ENCODE peak calls at places on chromosomes 5 and 9, in four cellular contexts. H is dorsolateral prefrontal cortex, K is suprapubic skin, V is uterus. U is an unnamed sample.

GRCh38 chr5:111739423-111739822 is 17.6 kb downstream of the NREP start:
- DNase-seq in H (no peak), K (no peak), V (no peak), U (no peak)

GRCh38 chr5:84249918-84250635 is 134.6 kb downstream of the EDIL3 start:
- DNase-seq in H (no peak), K (no peak), V (no peak), U (peak; percentile 60)

GRCh38 chr9:121503443-121503842 is 3.8 kb upstream of the GGTA1 start:
- DNase-seq in H (no peak), K (no peak), V (no peak), U (peak; percentile 23)

GRCh38 chr9:89879711-89880110 is 274.9 kb downstream of the GADD45G start:
- DNase-seq in H (no peak), K (no peak), V (peak; percentile 55), U (no peak)

GRCh38 chr9:125397736-125398135 is 136.1 kb downstream of the GAPVD1 start:
- DNase-seq in H (no peak), K (no peak), V (no peak), U (no peak)

GRCh38 chr9:129619787-129620668 is 873 bp downstream of the C9orf50 start:
- DNase-seq in H (no peak), K (no peak), V (no peak), U (peak; percentile 70)

GRCh38 chr9:7402704-7403389 is 396.7 kb downstream of the DMAC1 start:
- DNase-seq in H (no peak), K (no peak), V (no peak), U (no peak)

GRCh38 chr5:35363387-35363965 is 133.2 kb upstream of the PRLR start:
- DNase-seq in H (no peak), K (no peak), V (no peak), U (no peak)

GRCh38 chr5:75052461-75053285 is at the start of gene GCNT4:
- DNase-seq in H (no peak), K (no peak), V (peak; percentile 51), U (peak; percentile 80)

GRCh38 chr5:172503925-172504730 is 49.8 kb upstream of the SH3PXD2B start:
- DNase-seq in H (no peak), K (peak; percentile 50), V (peak; percentile 63), U (no peak)

GRCh38 chr9:137150485-137151060 is 11.6 kb downstream of the GRIN1 start:
- DNase-seq in H (no peak), K (no peak), V (no peak), U (no peak)

GRCh38 chr5:170286532-170286931 is 11.0 kb downstream of the LCP2 start:
- DNase-seq in H (no peak), K (no peak), V (no peak), U (no peak)
- H3K4me3 ChIP-seq in H (no peak overlapping the region), K (no peak overlapping the region), V (no peak overlapping the region), U (no peak overlapping the region)

DNA sequence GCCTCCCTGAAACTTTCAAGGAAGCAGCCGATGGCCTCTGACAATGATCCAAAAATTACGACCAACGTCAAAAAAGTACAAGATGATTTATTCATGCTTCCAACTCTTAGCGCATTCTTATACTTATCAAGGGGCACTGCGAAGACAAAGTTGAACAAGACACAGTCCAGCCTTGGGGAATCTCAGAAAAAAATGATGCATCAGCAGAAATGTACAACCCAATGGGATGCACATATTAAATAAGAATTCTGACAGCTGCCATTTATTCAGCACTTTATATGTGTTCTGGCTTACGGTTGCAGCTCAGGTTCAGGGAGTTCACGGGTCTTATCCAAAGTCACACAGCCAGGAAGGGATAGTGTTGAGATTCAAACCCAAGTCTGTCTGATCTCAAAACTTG is 96.0 kb upstream of the CPLX2 start:
- DNase-seq in H (no peak), K (no peak), V (no peak), U (no peak)
- H3K27me3 ChIP-seq in H (peaks cover 13% of the 10 kb centered on the region), K (peaks cover 47% of the 10 kb centered on the region), V (no peaks in the 10 kb centered on the region), U (peaks cover 58% of the 10 kb centered on the region)

DNA sequence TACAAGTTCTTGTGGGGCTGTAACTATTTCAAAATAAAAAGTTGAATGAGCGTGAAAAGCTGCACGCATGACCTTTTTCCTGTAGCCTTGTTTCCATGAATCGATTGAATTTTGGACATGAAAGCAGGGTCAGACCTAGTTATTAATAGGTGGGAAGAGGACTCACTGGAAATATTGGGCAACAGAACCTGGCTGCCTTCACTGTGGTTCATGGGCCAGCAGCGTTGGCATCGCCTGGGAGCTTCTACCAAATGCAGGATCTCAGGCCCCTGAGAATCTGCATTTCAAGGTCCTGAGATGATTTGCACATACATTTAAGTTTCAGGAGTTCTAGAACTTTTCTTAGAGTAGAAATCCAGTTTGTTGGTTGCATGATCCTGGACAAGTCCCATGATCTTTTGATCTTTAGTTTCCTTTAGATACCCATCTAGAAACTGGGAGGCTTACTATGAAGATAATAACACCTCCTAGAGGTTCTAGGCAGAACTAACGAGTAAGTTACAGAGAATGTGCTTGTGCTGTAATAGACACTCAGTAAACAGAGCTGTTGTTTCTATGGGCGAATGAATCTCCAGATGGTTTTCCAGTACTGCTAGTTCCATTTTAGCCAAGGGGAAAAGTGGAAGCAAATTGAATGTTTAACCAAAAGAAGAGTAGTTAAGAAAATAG is 12.4 kb downstream of the ANKRD33B start:
- DNase-seq in H (no peak), K (no peak), V (no peak), U (no peak)
- H3K4me3 ChIP-seq in H (no peak overlapping the region), K (no peak overlapping the region), V (no peak overlapping the region), U (no peak overlapping the region)

GRCh38 chr9:72614057-72614456 is 92.6 kb downstream of the TMC1 start:
- DNase-seq in H (no peak), K (no peak), V (no peak), U (no peak)

GRCh38 chr9:72615931-72616330 is 94.5 kb downstream of the TMC1 start:
- DNase-seq in H (no peak), K (no peak), V (no peak), U (no peak)

GRCh38 chr9:72612449-72612848 is 91.0 kb downstream of the TMC1 start:
- DNase-seq in H (no peak), K (no peak), V (no peak), U (no peak)
- H3K27me3 ChIP-seq in H (no peaks in the 10 kb centered on the region), K (no peaks in the 10 kb centered on the region), V (no peaks in the 10 kb centered on the region), U (no peaks in the 10 kb centered on the region)

DNA sequence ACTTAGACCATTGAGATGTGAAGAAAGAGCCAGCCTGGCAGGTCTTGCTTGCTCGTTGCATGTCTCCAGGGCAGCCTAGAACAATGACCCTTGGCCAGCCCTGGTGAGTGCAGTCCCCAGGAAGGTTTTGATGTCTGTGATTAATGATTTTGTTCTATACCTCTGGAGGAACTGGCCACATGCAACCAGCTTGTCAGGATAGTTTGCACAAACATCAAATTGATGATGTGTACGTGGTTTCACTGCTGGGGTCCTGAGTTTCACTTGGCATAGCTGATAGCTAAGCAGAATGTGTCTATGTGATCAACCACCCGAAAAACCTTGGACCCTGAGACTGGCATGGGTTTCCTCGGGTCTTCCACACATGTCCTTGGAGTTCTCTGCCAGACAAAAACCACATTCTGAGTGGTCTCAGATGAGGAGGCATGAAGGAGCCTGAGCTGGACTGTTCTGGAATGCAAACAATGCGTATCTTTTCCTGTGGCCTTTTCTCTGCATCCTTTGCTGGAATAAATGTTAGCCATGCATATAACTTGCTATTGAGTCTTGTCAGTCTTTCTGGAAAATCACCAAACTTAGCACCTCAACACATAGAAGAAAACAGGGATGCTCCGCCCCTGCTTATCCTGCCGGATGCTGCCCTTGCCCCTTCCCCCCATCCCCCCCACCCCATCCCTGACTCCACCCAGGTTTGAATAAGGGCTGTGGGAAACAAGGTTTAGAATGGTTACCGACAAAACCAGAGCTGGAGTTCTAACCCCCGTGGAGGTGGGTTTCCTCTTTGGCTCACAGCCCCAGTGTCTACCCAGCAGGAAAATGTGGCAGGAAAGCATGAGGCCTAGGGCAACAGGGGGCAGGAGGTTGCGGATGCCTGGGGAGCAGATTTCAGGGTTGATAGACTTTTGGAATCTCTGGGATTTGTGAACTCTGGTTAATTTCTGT is 50.1 kb upstream of the ANKRD33B start:
- DNase-seq in H (no peak), K (no peak), V (no peak), U (peak; percentile 74)
- H3K4me3 ChIP-seq in H (no peak overlapping the region), K (no peak overlapping the region), V (no peak overlapping the region), U (no peak overlapping the region)

GRCh38 chr9:124000161-124000783 is 11.3 kb upstream of the LHX2 start:
- DNase-seq in H (no peak), K (no peak), V (no peak), U (no peak)
- H3K27me3 ChIP-seq in H (peaks cover 23% of the 10 kb centered on the region), K (peaks cover 97% of the 10 kb centered on the region), V (peaks cover 17% of the 10 kb centered on the region), U (peaks cover 90% of the 10 kb centered on the region)

DNA sequence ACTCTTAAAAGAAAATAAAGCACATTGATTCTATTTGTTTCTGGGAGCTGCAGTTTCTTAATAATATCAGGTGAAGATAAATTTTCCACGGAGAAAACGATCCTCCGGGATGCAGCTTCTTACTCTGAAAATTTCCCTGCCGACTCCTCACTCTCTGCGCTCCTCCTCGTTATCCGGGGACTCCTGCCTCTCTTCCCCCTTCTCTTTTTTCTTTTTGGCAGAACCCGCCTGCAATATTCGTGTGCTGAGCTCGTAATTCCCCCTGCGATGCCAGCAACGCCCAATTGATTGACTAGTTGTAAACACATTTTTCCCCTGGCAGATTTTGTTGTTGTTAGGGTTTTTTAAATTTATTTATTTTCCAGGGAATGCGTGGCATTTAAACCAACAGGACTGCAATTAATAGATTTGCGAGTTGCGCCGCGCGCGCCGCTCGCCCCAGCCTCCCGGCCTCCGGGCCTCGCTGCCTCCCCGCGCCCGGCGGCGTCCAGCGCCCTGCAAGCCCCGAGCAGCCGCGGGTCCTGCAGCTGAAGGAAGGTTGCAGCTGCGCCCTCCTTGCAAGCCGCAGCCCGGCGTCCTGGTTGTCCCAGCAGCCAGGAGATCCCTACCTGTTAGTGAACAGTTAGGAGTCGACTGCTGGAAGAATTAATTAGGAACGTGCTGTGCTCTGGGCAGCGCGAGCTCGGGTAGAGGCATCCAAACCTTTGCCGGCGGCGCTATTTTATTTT is 2.2 kb downstream of the NTNG2 start:
- DNase-seq in H (no peak), K (no peak), V (no peak), U (no peak)
- H3K4me3 ChIP-seq in H (peak overlapping the region; percentile 78), K (peak overlapping the region; percentile 75), V (no peak overlapping the region), U (no peak overlapping the region)

DNA sequence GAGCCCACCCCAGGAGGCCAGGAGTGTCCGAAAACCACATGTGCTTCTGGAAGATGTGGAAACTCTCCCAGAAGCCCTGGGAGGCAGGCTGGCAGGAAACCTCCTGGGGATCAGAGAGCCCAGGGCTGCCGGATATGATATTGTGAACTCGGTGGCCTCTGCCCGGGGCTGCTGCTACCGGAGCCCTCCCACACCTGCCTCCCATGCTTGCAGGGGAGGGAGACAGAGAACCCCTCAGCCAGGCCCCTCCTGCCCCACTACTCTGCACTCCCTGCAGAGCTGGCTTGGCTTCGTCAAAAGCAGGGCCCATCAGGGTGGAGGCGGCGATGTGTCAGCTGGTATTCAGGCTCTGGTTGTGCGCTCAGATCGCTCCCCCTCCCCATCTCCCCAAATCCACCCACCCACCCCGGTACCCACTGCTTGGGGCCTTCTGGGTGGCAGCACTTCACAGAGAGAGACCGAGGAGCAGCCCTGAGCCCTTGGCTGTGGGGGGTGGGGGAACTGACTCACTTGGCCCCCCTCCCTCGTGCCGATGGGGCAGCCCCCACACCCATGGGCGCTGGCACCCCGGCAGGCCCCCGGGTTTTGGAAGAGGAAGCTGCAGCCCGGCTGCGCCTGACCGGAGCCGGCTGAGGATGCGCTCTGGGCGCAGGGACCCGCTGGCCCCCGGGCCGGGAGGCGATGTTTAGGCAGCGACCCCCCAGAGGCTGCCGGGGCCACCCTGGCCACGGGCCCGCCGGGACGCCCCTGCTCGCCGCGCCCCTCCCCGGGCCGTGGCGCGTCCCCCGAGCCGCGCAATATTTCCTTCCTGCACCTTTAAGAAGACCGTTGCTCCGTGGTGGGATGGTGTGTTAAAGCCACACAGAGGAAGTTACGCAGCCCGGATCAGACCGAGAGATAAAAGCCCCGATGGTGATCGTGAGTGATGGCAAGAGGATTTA is 786 bp upstream of the NTNG2 start:
- DNase-seq in H (no peak), K (no peak), V (no peak), U (peak; percentile 79)
- H3K27me3 ChIP-seq in H (no peaks in the 10 kb centered on the region), K (peaks cover 89% of the 10 kb centered on the region), V (peaks cover 29% of the 10 kb centered on the region), U (peaks cover 35% of the 10 kb centered on the region)

U was measured in adipocyte.